ENCODE peak calls at places on chromosomes 16 and 17, in five cellular contexts. P is fibroblast of mammary gland, O is nephron progenitor cell, V is endothelial cell, T is mucosa of descending colon. F is an unnamed sample.

GRCh38 chr16:70428178-70428998 is 10.5 kb downstream of the ST3GAL2 start:
- DNase-seq in P (peak), O (peak), V (peak), T (peak), F (peak)

GRCh38 chr17:34177642-34178041 is 77.4 kb upstream of the CCL2 start:
- DNase-seq in P (peak), O (no peak), V (no peak), T (no peak), F (no peak)

GRCh38 chr17:34314279-34314678 is 5.0 kb upstream of the CCL8 start:
- DNase-seq in P (peak), O (no peak), V (no peak), T (no peak), F (no peak)

GRCh38 chr17:72766761-72767356 is 325.6 kb downstream of the SLC39A11 start:
- DNase-seq in P (no peak), O (no peak), V (no peak), T (no peak), F (no peak)

GRCh38 chr16:21222495-21223337 is 10.8 kb upstream of the ANKS4B start:
- DNase-seq in P (no peak), O (no peak), V (no peak), T (peak), F (no peak)

GRCh38 chr17:80786470-80786869 is 205.2 kb upstream of the CHMP6 start:
- DNase-seq in P (no peak), O (no peak), V (no peak), T (no peak), F (no peak)

GRCh38 chr17:62706598-62707424 is 79.3 kb downstream of the MRC2 start:
- DNase-seq in P (no peak), O (no peak), V (no peak), T (no peak), F (no peak)

GRCh38 chr17:83083368-83084201 is 4.2 kb downstream of the METRNL start:
- DNase-seq in P (peak), O (no peak), V (no peak), T (peak), F (no peak)

GRCh38 chr16:77789085-77789611 is 784 bp downstream of the VAT1L start:
- DNase-seq in P (no peak), O (peak), V (no peak), T (no peak), F (no peak)

GRCh38 chr17:63185420-63185819 is 219.4 kb downstream of the TANC2 start:
- DNase-seq in P (no peak), O (no peak), V (no peak), T (no peak), F (no peak)

GRCh38 chr17:68011199-68011665 is 15.0 kb upstream of the C17orf58 start:
- DNase-seq in P (peak), O (peak), V (peak), T (peak), F (peak)

GRCh38 chr17:61361084-61361483 is 38.6 kb upstream of the TBX2 start:
- DNase-seq in P (peak), O (no peak), V (no peak), T (no peak), F (no peak)

GRCh38 chr16:89095401-89095974 is 1.8 kb downstream of the ACSF3 start:
- DNase-seq in P (peak), O (no peak), V (no peak), T (no peak), F (peak)

GRCh38 chr17:35912942-35913341 is 17.6 kb downstream of the RDM1 start:
- DNase-seq in P (no peak), O (no peak), V (no peak), T (no peak), F (no peak)

GRCh38 chr16:89110641-89111040 is 17.0 kb downstream of the ACSF3 start:
- DNase-seq in P (no peak), O (no peak), V (no peak), T (no peak), F (no peak)

GRCh38 chr16:23781176-23781575 is 26.4 kb downstream of the CHP2 start:
- DNase-seq in P (no peak), O (no peak), V (no peak), T (no peak), F (no peak)

GRCh38 chr16:58684354-58685083 is at the start of gene SLC38A7:
- DNase-seq in P (peak), O (peak), V (peak), T (peak), F (peak)

GRCh38 chr16:76639685-76640289 is 362.6 kb downstream of the CNTNAP4 start:
- DNase-seq in P (peak), O (peak), V (no peak), T (no peak), F (no peak)

GRCh38 chr17:76080207-76080933 is 1.4 kb downstream of the ZACN start:
- DNase-seq in P (no peak), O (peak), V (no peak), T (no peak), F (no peak)

GRCh38 chr17:18166894-18167293 is 16.7 kb upstream of the ALKBH5 start:
- DNase-seq in P (peak), O (no peak), V (no peak), T (no peak), F (no peak)

GRCh38 chr17:22459331-22459952 is 767.1 kb downstream of the KCNJ18 start:
- DNase-seq in P (no peak), O (no peak), V (no peak), T (no peak), F (no peak)

GRCh38 chr17:63966646-63967265 is 6.0 kb downstream of the SCN4A start:
- DNase-seq in P (no peak), O (no peak), V (no peak), T (no peak), F (no peak)

GRCh38 chr16:24022797-24023196 is 187.0 kb downstream of the PRKCB start:
- DNase-seq in P (no peak), O (no peak), V (no peak), T (no peak), F (no peak)

GRCh38 chr16:23847938-23848337 is 12.2 kb downstream of the PRKCB start:
- DNase-seq in P (no peak), O (no peak), V (no peak), T (no peak), F (no peak)

GRCh38 chr17:28524476-28525415 is 18.6 kb downstream of the FOXN1 start:
- DNase-seq in P (peak), O (no peak), V (no peak), T (peak), F (peak)

GRCh38 chr16:81815429-81815766 is 36.3 kb downstream of the PLCG2 start:
- DNase-seq in P (no peak), O (no peak), V (no peak), T (no peak), F (no peak)

GRCh38 chr16:72783716-72784320 is 264.1 kb downstream of the ZFHX3 start:
- DNase-seq in P (peak), O (no peak), V (no peak), T (no peak), F (no peak)

GRCh38 chr17:37512442-37513070 is 22.9 kb downstream of the DUSP14 start:
- DNase-seq in P (no peak), O (peak), V (no peak), T (no peak), F (no peak)

GRCh38 chr17:32783602-32784001 is 93.3 kb downstream of the MYO1D start:
- DNase-seq in P (peak), O (no peak), V (no peak), T (no peak), F (no peak)

GRCh38 chr17:40320771-40321501 is 12.0 kb downstream of the RARA start:
- DNase-seq in P (no peak), O (no peak), V (no peak), T (peak), F (no peak)

GRCh38 chr17:39485555-39485954 is 24.3 kb downstream of the CDK12 start:
- DNase-seq in P (peak), O (no peak), V (no peak), T (no peak), F (no peak)

GRCh38 chr17:77347544-77347943 is 206.8 kb downstream of the SEC14L1 start:
- DNase-seq in P (no peak), O (no peak), V (no peak), T (no peak), F (no peak)

GRCh38 chr16:83675136-83675535 is 132.6 kb upstream of the HSBP1 start:
- DNase-seq in P (no peak), O (no peak), V (peak), T (no peak), F (no peak)

GRCh38 chr17:18859256-18859655 is 1.3 kb downstream of the PRPSAP2 start:
- DNase-seq in P (peak), O (no peak), V (no peak), T (no peak), F (peak)

GRCh38 chr17:37239690-37240344 is 136.0 kb upstream of the C17orf78 start:
- DNase-seq in P (peak), O (no peak), V (no peak), T (no peak), F (no peak)

GRCh38 chr17:26731005-26731921 is 562.7 kb upstream of the WSB1 start:
- DNase-seq in P (no peak), O (no peak), V (no peak), T (no peak), F (peak)

GRCh38 chr16:90019201-90019542 is at the start of gene DBNDD1:
- DNase-seq in P (no peak), O (no peak), V (no peak), T (no peak), F (no peak)

GRCh38 chr16:1688807-1689560 is 10.9 kb downstream of the JPT2 start:
- DNase-seq in P (peak), O (no peak), V (no peak), T (no peak), F (peak)

GRCh38 chr16:1690810-1691209 is 12.7 kb downstream of the JPT2 start:
- DNase-seq in P (no peak), O (no peak), V (no peak), T (no peak), F (no peak)

GRCh38 chr16:1689853-1690252 is 11.8 kb downstream of the JPT2 start:
- DNase-seq in P (no peak), O (no peak), V (no peak), T (no peak), F (no peak)

GRCh38 chr16:1691956-1692355 is 13.9 kb downstream of the JPT2 start:
- DNase-seq in P (peak), O (no peak), V (no peak), T (no peak), F (no peak)

GRCh38 chr16:1691276-1691675 is 13.2 kb downstream of the JPT2 start:
- DNase-seq in P (peak), O (no peak), V (no peak), T (no peak), F (no peak)
- TF ChIP-seq CTCF in P (peak), O (no peak), V (no peak), T (no peak), F (no peak)

GRCh38 chr16:85056211-85056748 is 28.7 kb downstream of the KIAA0513 start:
- DNase-seq in P (peak), O (no peak), V (peak), T (no peak), F (no peak)
- TF ChIP-seq CTCF in P (peak), O (no peak), V (no peak), T (no peak), F (no peak)

GRCh38 chr16:29644338-29644857 is 18.6 kb upstream of the SPN start:
- DNase-seq in P (no peak), O (no peak), V (no peak), T (no peak), F (no peak)
- TF ChIP-seq CTCF in P (no peak), O (no peak), V (no peak), T (no peak), F (no peak)

GRCh38 chr16:67291461-67291860 is 12.1 kb downstream of the PLEKHG4 start:
- DNase-seq in P (no peak), O (no peak), V (no peak), T (no peak), F (no peak)

GRCh38 chr16:67294171-67294757 is 14.9 kb downstream of the PLEKHG4 start:
- DNase-seq in P (no peak), O (no peak), V (no peak), T (no peak), F (no peak)

GRCh38 chr16:67296422-67296821 is 17.1 kb downstream of the PLEKHG4 start:
- DNase-seq in P (peak), O (no peak), V (no peak), T (no peak), F (no peak)

GRCh38 chr16:67298277-67298676 is 18.9 kb downstream of the PLEKHG4 start:
- DNase-seq in P (no peak), O (no peak), V (no peak), T (no peak), F (no peak)

DNA sequence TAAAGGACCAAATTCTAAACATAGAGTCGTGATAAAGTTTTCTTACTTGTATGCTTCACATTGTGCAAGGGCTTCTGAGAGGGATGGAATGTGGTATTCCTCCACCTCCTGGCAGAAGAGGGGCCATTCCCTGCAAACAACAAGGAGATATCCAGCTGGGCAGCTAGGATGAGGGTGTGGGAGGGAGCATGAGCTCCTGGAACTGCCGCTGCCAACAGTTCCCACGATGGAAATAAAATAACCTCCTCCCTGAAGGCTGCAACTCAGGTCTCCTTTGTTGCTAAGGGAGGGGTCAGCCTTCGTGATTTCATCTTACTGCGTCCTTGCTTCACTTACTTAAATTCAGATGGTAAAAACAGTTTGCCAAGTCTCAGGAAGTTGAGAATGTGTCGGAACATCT is 15.6 kb downstream of the PLEKHG4 start:
- DNase-seq in P (peak), O (no peak), V (no peak), T (no peak), F (no peak)
- TF ChIP-seq CTCF in P (peak), O (no peak), V (no peak), T (no peak), F (no peak)

DNA sequence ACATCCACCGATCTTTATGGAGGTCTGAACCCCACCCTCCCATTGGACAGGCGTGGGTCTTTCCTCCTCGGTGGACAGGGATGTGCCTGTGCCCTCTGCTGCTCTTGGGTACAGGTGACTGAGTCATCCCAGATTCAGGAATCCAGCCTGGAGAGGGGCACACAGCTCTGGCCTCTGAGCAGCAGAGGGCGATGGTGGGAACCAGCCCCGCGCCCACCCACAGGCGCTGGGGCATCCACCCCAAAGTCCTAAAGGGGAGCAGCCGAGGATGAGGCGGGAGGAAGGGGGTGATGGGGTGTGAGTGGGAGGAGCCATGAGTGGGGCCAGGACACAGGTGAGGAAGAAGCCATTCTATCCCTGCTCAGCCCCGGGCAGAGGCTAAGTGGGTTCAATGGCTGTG is 35.0 kb downstream of the ENGASE start:
- DNase-seq in P (no peak), O (no peak), V (peak), T (no peak), F (no peak)
- TF ChIP-seq CTCF in P (no peak), O (no peak), V (no peak), T (no peak), F (no peak)

F was measured in pancreas.